ENCODE peak calls at places on chromosomes 4 and X, in five cellular contexts. O is CD8-positive, alpha-beta T cell; V is AG04450; T is HepG2; W is H9. G is an unnamed sample.

GRCh38 chrX:46961574-46962279 is 49.5 kb downstream of the JADE3 start:
- DNase-seq in V (no peak), W (no peak), T (no peak), O (no peak), G (no peak)

GRCh38 chr4:31649878-31650277 is 929.7 kb downstream of the PCDH7 start:
- DNase-seq in O (no peak), T (no peak), V (no peak), W (no peak), G (no peak)

GRCh38 chr4:150078041-150078995 is at the start of gene DCLK2:
- DNase-seq in W (peak), O (no peak), V (peak), T (no peak), G (no peak)

GRCh38 chrX:120736989-120737388 is 107.1 kb upstream of the C1GALT1C1 start:
- DNase-seq in W (no peak), O (no peak), T (no peak), V (no peak), G (no peak)

GRCh38 chr4:56863441-56864129 is 42.1 kb upstream of the SPINK2 start:
- DNase-seq in W (no peak), V (no peak), T (no peak), O (no peak), G (no peak)

GRCh38 chr4:169342906-169343560 is 72.3 kb upstream of the SH3RF1 start:
- DNase-seq in V (no peak), T (no peak), W (no peak), O (no peak), G (no peak)

GRCh38 chrX:126967225-126967624 is 147.7 kb downstream of the PRR32 start:
- DNase-seq in T (no peak), W (no peak), V (no peak), O (no peak), G (no peak)

GRCh38 chr4:42655248-42655647 is 1.7 kb downstream of the ATP8A1 start:
- DNase-seq in T (no peak), V (no peak), W (no peak), O (no peak), G (no peak)

GRCh38 chr4:17494258-17494657 is 17.6 kb downstream of the QDPR start:
- DNase-seq in O (no peak), W (no peak), V (no peak), T (no peak), G (no peak)

GRCh38 chr4:85792576-85792975 is 317.6 kb downstream of the ARHGAP24 start:
- DNase-seq in V (no peak), T (no peak), O (no peak), W (no peak), G (no peak)

GRCh38 chr4:73967891-73968290 is 13.9 kb downstream of the PF4 start:
- DNase-seq in V (no peak), T (no peak), W (no peak), O (no peak), G (no peak)

GRCh38 chr4:156971168-156971601 is 414 bp downstream of the PDGFC start:
- DNase-seq in V (no peak), O (no peak), T (no peak), W (peak), G (no peak)

GRCh38 chr4:68655764-68656444 is 14.5 kb downstream of the UGT2B15 start:
- DNase-seq in V (no peak), O (no peak), T (peak), W (no peak), G (no peak)

GRCh38 chrX:24396236-24396929 is 35.9 kb downstream of the SUPT20HL1 start:
- DNase-seq in O (no peak), T (no peak), V (no peak), W (no peak), G (no peak)

GRCh38 chr4:148926861-148927260 is 484.6 kb upstream of the NR3C2 start:
- DNase-seq in O (no peak), T (no peak), V (peak), W (no peak), G (no peak)

GRCh38 chrX:19799319-19800182 is 87.8 kb downstream of the SH3KBP1 start:
- DNase-seq in T (no peak), W (no peak), O (peak), V (no peak), G (no peak)

GRCh38 chrX:49659771-49660170 is 36.0 kb downstream of the PAGE1 start:
- DNase-seq in O (no peak), T (no peak), V (no peak), W (no peak), G (no peak)

DNA sequence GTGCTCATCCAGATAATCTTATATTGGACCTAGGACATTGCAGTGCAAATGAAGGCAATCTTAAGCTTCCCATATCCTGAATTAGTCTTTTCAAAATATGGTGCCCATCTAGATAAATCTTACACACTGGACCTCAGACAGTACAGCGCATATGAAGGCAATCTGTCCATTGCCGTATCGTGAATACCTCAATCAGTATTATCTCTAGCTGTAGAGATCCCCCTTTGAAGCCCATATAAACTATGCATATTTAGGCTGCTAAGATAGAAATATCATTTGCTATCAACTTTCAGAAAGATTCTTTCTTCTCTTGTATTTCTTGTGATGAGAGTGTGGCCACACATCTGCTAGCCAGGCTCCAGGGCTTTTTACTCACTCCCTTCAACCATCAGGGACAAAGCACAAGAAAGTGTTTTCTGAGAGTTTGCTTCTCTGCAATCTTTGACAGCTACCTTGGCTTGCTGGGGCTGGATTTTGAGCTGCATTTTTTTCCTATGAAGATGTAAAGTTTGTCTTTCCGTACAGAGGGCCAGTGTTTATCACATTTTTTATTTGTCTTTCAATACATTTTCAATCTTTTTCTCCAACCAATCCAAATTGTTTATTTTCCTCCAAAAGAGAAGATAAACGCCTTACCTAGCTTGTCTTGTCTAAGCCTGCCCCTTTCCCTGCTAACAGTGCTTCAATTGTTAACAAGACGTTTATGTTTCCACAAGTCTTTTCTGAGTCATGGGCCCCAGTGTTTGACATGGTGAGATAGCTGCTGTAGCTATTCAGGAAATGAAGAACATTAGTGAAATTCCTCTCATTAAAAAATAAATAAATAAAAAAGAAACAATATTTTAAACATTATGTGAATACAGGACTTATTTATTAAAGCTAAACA is 57.6 kb upstream of the FAT1 start:
- DNase-seq in T (peak), W (no peak), O (no peak), V (peak), G (no peak)
- H3K27ac ChIP-seq in T (peak), W (no peak), O (no peak), V (peak), G (no peak)

DNA sequence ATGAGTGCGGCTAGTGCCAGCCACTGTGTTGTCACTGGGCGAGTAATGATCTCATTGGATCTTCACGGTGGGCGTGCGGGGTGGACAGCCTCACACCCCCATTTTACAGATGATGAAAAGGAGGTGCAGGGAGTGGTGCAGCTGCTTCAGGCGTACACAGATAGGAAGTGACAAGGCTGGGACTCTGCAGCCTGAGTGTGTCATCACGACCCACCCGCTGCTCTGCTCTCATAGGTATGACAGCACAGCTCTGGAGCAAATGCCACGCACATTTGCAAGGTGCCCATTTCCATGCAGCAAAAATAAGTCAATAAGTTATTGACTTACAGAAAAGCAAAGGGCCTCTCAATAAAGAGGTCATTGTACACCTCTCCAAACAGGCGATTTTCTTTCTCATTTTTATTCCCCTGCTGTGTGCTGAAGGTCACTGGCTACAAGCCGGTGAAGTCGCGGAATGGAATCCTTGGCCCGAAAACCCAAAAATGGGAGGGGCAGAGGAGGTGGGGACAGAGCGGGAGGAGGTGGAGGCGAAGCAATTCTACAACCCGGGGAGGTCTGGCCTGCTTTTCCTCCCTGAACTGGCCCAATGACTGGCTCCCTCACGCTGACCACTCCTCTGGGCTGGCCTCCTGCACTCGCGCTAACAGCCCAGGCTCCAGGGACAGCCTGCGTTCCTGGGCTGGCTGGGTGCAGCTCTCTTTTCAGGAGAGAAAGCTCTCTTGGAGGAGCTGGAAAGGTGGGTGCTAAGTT is at the start of gene SOD3:
- DNase-seq in W (peak), V (peak), T (peak), O (no peak), G (no peak)
- H3K27ac ChIP-seq in W (no peak), V (peak), T (no peak), O (no peak), G (peak)

DNA sequence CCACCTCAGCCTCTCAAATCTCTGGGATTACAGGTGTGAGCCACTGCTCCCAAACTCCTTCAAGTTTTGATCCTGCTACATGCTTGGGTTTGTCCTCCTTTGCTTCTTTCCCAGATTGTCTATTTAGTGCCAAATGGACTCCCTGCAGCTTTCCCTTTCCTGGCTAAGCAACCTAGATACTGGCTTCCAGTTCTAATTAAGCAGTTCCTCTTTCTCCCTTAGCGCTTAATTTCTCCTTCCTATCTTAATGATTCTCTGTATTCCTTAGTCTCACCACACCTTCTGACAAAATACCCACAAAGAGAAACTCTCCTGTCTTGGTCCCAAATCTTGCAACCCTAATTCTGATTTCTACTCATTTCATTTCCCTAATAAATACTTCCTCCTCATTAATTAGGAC is 7.8 kb downstream of the RXFP1 start:
- DNase-seq in V (no peak), O (no peak), W (no peak), T (no peak), G (no peak)
- H3K27ac ChIP-seq in V (no peak), O (no peak), W (no peak), T (no peak), G (no peak)

DNA sequence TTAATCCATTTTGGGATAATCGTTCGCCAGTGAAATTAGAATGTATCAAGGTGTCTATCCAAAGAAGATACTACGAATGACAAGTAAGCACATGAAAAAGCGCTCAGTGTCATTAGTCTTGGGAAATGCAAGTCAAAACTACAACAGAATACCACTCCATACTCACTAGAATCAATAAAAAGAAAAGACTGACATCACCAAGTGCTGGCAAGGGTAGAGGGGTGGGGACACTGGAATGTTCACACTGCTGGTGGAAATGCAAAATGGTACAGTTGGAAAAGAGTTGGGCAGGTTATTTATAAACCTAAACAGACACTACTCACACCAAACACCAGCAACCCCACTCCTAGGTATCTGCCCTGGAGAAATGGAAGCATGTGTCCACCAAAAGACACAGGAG is 11.2 kb downstream of the WDR1 start:
- DNase-seq in V (no peak), W (no peak), O (no peak), T (no peak), G (no peak)
- H3K27ac ChIP-seq in V (peak), W (no peak), O (no peak), T (no peak), G (peak)

DNA sequence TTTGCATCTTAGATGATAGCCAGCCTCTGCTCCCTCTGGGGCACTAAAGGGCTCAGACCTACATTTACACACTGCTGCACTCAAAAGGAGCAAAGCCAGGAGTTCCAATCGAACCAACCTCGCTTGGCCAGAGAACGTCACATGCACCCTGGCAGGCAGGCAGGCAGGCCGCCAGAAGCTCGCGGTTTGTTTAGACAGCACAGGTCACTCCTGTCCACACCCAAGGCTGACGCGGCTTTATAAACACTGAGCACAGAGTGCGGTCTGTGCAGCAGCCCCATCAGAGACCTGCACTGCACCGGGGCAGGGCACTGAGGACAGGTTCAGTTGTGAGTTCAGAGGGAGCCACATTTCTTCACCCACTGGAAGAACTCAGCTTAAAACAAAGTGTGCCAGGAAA is 143.9 kb downstream of the BCOR start:
- DNase-seq in O (no peak), T (peak), V (peak), W (no peak), G (no peak)
- H3K27ac ChIP-seq in O (no peak), T (peak), V (no peak), W (no peak), G (no peak)

GRCh38 chr4:143405197-143405730 is 68.6 kb downstream of the GAB1 start:
- DNase-seq in V (no peak), T (no peak), O (no peak), W (no peak), G (no peak)
- H3K27ac ChIP-seq in V (no peak), T (no peak), O (no peak), W (no peak), G (no peak)